ENCODE peak calls at places on chromosome 12, in four cellular contexts. Q is GM12878, X is K562, O is IMR-90. W is an unnamed sample.

GRCh38 chr12:69097619-69098368 is 141.6 kb upstream of the CPSF6 start:
- DNase-seq in Q (no peak), X (no peak), O (no peak), W (no peak)

GRCh38 chr12:127810026-127810425 is 456.9 kb upstream of the TMEM132C start:
- DNase-seq in Q (no peak), X (no peak), O (no peak), W (no peak)

GRCh38 chr12:119621878-119622277 is 28.3 kb downstream of the TMEM233 start:
- DNase-seq in Q (no peak), X (no peak), O (no peak), W (no peak)

GRCh38 chr12:124567035-124567672 is at the start of gene NCOR2:
- DNase-seq in Q (no peak), X (peak), O (no peak), W (no peak)

GRCh38 chr12:62817556-62818271 is 117.2 kb downstream of the PPM1H start:
- DNase-seq in Q (no peak), X (no peak), O (peak), W (no peak)

GRCh38 chr12:92412931-92413685 is 267.5 kb upstream of the BTG1 start:
- DNase-seq in Q (no peak), X (no peak), O (peak), W (no peak)

GRCh38 chr12:62928632-62929031 is 6.3 kb downstream of the PPM1H start:
- DNase-seq in Q (no peak), X (no peak), O (no peak), W (no peak)

GRCh38 chr12:613996-614726 is 49.1 kb downstream of the NINJ2 start:
- DNase-seq in Q (no peak), X (no peak), O (no peak), W (peak)

GRCh38 chr12:58087428-58088117 is 146.2 kb downstream of the ATP23 start:
- DNase-seq in Q (no peak), X (peak), O (no peak), W (no peak)

GRCh38 chr12:12902036-12902435 is 10.7 kb downstream of the GPRC5A start:
- DNase-seq in Q (no peak), X (no peak), O (peak), W (no peak)

GRCh38 chr12:130428116-130428515 is 90.4 kb downstream of the PIWIL1 start:
- DNase-seq in Q (no peak), X (no peak), O (no peak), W (no peak)

GRCh38 chr12:20576528-20576927 is 118.6 kb upstream of the SLCO1C1 start:
- DNase-seq in Q (no peak), X (no peak), O (no peak), W (no peak)

DNA sequence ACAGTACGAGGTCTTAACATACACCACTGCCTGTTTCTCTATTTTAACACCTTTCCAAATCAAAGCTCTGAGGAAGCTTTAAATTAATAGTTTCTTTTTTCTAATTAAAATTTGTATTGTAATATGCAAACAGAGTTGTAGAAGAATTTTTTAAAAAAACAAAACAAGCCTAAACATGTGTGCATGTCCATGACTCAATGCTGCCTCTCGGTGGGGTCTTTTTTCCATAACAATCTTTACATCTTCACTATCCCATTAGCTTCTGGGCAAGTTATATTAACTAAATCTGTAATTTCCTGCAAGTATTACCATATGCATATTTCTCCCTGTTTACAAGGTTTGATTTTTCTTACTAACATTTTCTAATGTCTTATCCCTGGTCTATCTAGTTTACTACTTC is 143.9 kb upstream of the NAV3 start:
- DNase-seq in Q (no peak), X (no peak), O (peak), W (no peak)
- TF ChIP-seq RCOR1 in Q (no peak), X (no peak), O (no peak), W (no peak)

DNA sequence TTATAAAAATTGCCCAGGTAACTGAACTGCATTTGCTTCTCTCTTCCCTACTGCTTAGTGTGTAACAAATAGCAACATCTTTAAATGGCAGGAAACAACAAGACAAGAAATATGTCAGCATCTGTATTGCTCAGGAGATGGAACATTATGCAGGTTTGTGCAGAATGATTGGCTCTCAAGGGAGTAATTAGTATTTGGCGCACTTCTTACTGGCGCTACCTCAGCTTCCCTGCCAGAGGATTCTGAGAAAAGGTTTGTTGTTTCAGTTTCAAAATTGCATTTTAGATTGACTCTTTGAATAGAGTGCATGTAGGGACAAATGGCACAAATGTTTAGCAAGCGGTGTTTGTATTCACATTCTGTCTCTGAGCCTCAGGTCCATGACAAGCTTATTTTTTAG is 222.8 kb downstream of the DUSP6 start:
- DNase-seq in Q (no peak), X (no peak), O (no peak), W (no peak)
- TF ChIP-seq CEBPB in Q (no peak), X (no peak), O (no peak), W (no peak)

DNA sequence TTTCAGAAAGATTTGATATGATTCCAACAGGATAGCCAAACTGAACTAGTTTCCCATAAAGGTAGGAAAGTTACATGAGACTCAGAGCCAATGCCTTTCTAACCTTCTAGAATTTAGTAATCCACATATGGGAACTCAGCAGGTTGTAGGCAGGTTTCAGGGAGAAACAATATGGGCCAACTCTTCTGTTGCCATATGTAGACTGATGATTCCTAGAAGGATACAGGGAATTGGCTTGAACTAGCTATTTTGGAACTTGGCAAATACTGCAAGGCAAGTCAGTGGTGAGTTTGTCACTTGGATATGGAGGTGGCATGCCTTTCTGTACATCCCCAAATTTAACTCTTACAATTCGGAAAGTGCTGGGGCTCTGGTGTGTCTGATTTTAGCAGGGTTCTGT is 15.5 kb downstream of the SUDS3 start:
- DNase-seq in Q (no peak), X (no peak), O (no peak), W (no peak)
- TF ChIP-seq RAD21 in Q (no peak), X (no peak), O (no peak), W (no peak)

DNA sequence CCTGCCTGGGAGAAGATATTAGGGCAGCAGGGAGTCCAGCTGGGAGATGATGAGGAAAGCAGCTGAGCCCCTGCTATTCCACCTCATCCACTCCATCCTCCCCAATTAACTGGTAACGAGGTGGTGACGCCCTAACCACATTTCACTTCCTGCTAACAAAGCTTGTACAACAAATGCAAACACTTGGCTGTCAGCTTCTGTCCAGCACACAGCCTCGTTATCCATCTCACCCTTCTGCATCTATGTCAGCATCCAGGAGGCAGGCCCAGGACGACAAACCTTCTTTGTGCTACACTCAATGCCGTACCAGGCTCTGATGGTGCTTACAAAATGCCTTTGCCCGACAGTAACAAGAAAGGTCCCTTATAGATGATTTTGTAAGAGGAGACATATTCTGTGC is 225.4 kb downstream of the APAF1 start:
- DNase-seq in Q (no peak), X (no peak), O (no peak), W (no peak)
- TF ChIP-seq RCOR1 in Q (no peak), X (no peak), O (no peak), W (no peak)